ENCODE peak calls at places on chromosomes 13 and 19, in four cellular contexts. X is EL, M is NCI-H1417, W is adrenal gland. E is an unnamed sample.

GRCh38 chr19:56332695-56333094 is 18.1 kb upstream of the ZSCAN5A start:
- DNase-seq in M (no peak), W (no peak), X (no peak), E (no peak)

GRCh38 chr13:43861863-43862262 is 17.7 kb downstream of the CCDC122 start:
- DNase-seq in W (no peak), M (no peak), X (peak; percentile 57), E (no peak)

GRCh38 chr13:114097504-114097892 is 34.9 kb downstream of the RASA3 start:
- DNase-seq in W (no peak), M (no peak), X (no peak), E (no peak)

GRCh38 chr19:47035127-47035494 is 13.3 kb downstream of the TMEM160 start:
- DNase-seq in M (peak; percentile 50), X (peak; percentile 41), W (no peak), E (no peak)

GRCh38 chr19:32652893-32653625 is 21.9 kb downstream of the ANKRD27 start:
- DNase-seq in X (peak; percentile 54), W (peak; percentile 88), M (peak; percentile 33), E (no peak)

GRCh38 chr13:31274345-31274870 is 74.6 kb downstream of the B3GLCT start:
- DNase-seq in W (no peak), X (peak; percentile 9), M (no peak), E (no peak)

GRCh38 chr19:40831502-40832430 is 18.5 kb downstream of the CYP2A6 start:
- DNase-seq in X (peak; percentile 96), M (no peak), W (peak; percentile 83), E (no peak)

GRCh38 chr19:41705393-41706174 is 2.8 kb upstream of the CEACAM5 start:
- DNase-seq in M (no peak), W (no peak), X (peak; percentile 10), E (peak; percentile 75)

GRCh38 chr19:52494518-52494917 is 33.0 kb upstream of the ZNF808 start:
- DNase-seq in W (no peak), M (no peak), X (peak; percentile 42), E (no peak)

GRCh38 chr19:52946322-52947310 is 16.1 kb downstream of the ZNF816 start:
- DNase-seq in M (no peak), W (peak; percentile 5), X (peak; percentile 28), E (peak; percentile 72)

GRCh38 chr19:32543107-32543900 is 37.7 kb upstream of the PDCD5 start:
- DNase-seq in W (no peak), M (no peak), X (peak; percentile 50), E (no peak)

GRCh38 chr13:61751039-61751438 is 335.4 kb upstream of the PCDH20 start:
- DNase-seq in X (no peak), M (no peak), W (no peak), E (no peak)

GRCh38 chr13:20191902-20192469 is 752 bp downstream of the GJB2 start:
- DNase-seq in M (no peak), X (peak; percentile 14), W (peak; percentile 19), E (no peak)

GRCh38 chr19:9308091-9308490 is 1.5 kb downstream of the ZNF699 start:
- DNase-seq in M (no peak), W (no peak), X (peak; percentile 14), E (no peak)

GRCh38 chr19:6737284-6737872 is at the start of gene GPR108:
- DNase-seq in W (peak; percentile 100), X (peak; percentile 100), M (peak; percentile 99), E (peak; percentile 100)

GRCh38 chr13:99979453-99980200 is 2.0 kb upstream of the ZIC2 start:
- DNase-seq in M (peak; percentile 91), W (no peak), X (no peak), E (peak; percentile 61)

GRCh38 chr13:28347456-28348371 is 147.2 kb downstream of the FLT1 start:
- DNase-seq in X (peak; percentile 51), W (no peak), M (no peak), E (no peak)

GRCh38 chr13:106649495-106649894 is 81.6 kb upstream of the ARGLU1 start:
- DNase-seq in M (no peak), X (peak; percentile 2), W (no peak), E (no peak)

GRCh38 chr13:80363890-80364503 is 23.1 kb upstream of the SPRY2 start:
- DNase-seq in X (peak; percentile 32), W (no peak), M (peak; percentile 9), E (no peak)

GRCh38 chr13:48318714-48319457 is 15.3 kb downstream of the RB1 start:
- DNase-seq in W (peak; percentile 13), X (no peak), M (no peak), E (peak; percentile 72)

GRCh38 chr19:52270266-52270885 is 989 bp downstream of the ZNF766 start:
- DNase-seq in X (peak; percentile 25), M (peak; percentile 36), W (peak; percentile 10), E (no peak)

GRCh38 chr19:46606019-46606418 is 4.9 kb downstream of the CALM3 start:
- DNase-seq in X (no peak), W (no peak), M (no peak), E (peak; percentile 48)

GRCh38 chr13:39684531-39685137 is 29.2 kb downstream of the COG6 start:
- DNase-seq in X (peak; percentile 18), W (no peak), M (no peak), E (no peak)

GRCh38 chr19:40960062-40960685 is 30.9 kb upstream of the CYP2B6 start:
- DNase-seq in X (no peak), M (no peak), W (no peak), E (no peak)

GRCh38 chr13:80742027-80742426 is 401.1 kb upstream of the SPRY2 start:
- DNase-seq in M (peak; percentile 72), W (no peak), X (no peak), E (no peak)